ENCODE peak calls at places on chromosome 6, in five cellular contexts. One of them, this sample, is unnamed.

GRCh38 chr6:47722178-47722577 is 23.8 kb downstream of the ADGRF4 start:
- DNase-seq in lower leg skin: no peak
- DNase-seq in activated T-helper 1 cell treated with anti-CD3 and anti-CD28 coated beads, Interleukin-12 subunit alpha, Interleukin-12 subunit beta, Interleukin-2, Interleukin-4 antibody, amounts not matched to agents 30 ng/mL and 10 ng/mL and 1 ng/mL, durations not matched to agents 14 hours and 24 hours and 36 hours: no peak
- DNase-seq in occipital lobe: no peak
- DNase-seq in T-cell: no peak
- DNase-seq in this sample: no peak

GRCh38 chr6:36666726-36667591 is 11.6 kb upstream of the CDKN1A start:
- DNase-seq in occipital lobe: peak; percentile 68
- DNase-seq in activated T-helper 1 cell treated with anti-CD3 and anti-CD28 coated beads, Interleukin-12 subunit alpha, Interleukin-12 subunit beta, Interleukin-2, Interleukin-4 antibody, amounts not matched to agents 30 ng/mL and 10 ng/mL and 1 ng/mL, durations not matched to agents 14 hours and 24 hours and 36 hours: no peak
- DNase-seq in lower leg skin: peak; percentile 80
- DNase-seq in T-cell: no peak
- DNase-seq in this sample: peak; percentile 95

GRCh38 chr6:146689806-146690205 is 91.0 kb downstream of the ADGB start:
- DNase-seq in occipital lobe: no peak
- DNase-seq in T-cell: no peak
- DNase-seq in activated T-helper 1 cell treated with anti-CD3 and anti-CD28 coated beads, Interleukin-12 subunit alpha, Interleukin-12 subunit beta, Interleukin-2, Interleukin-4 antibody, amounts not matched to agents 30 ng/mL and 10 ng/mL and 1 ng/mL, durations not matched to agents 14 hours and 24 hours and 36 hours: no peak
- DNase-seq in lower leg skin: no peak
- DNase-seq in this sample: no peak

GRCh38 chr6:46507426-46507825 is 16.2 kb upstream of the RCAN2 start:
- DNase-seq in lower leg skin: no peak
- DNase-seq in occipital lobe: no peak
- DNase-seq in activated T-helper 1 cell treated with anti-CD3 and anti-CD28 coated beads, Interleukin-12 subunit alpha, Interleukin-12 subunit beta, Interleukin-2, Interleukin-4 antibody, amounts not matched to agents 30 ng/mL and 10 ng/mL and 1 ng/mL, durations not matched to agents 14 hours and 24 hours and 36 hours: no peak
- DNase-seq in T-cell: no peak
- DNase-seq in this sample: no peak

GRCh38 chr6:21354805-21355238 is 238.7 kb upstream of the SOX4 start:
- DNase-seq in lower leg skin: no peak
- DNase-seq in T-cell: no peak
- DNase-seq in activated T-helper 1 cell treated with anti-CD3 and anti-CD28 coated beads, Interleukin-12 subunit alpha, Interleukin-12 subunit beta, Interleukin-2, Interleukin-4 antibody, amounts not matched to agents 30 ng/mL and 10 ng/mL and 1 ng/mL, durations not matched to agents 14 hours and 24 hours and 36 hours: no peak
- DNase-seq in occipital lobe: no peak
- DNase-seq in this sample: no peak

GRCh38 chr6:33323623-33323948 is 6.0 kb upstream of the ZBTB22 start:
- DNase-seq in activated T-helper 1 cell treated with anti-CD3 and anti-CD28 coated beads, Interleukin-12 subunit alpha, Interleukin-12 subunit beta, Interleukin-2, Interleukin-4 antibody, amounts not matched to agents 30 ng/mL and 10 ng/mL and 1 ng/mL, durations not matched to agents 14 hours and 24 hours and 36 hours: no peak
- DNase-seq in T-cell: no peak
- DNase-seq in occipital lobe: no peak
- DNase-seq in lower leg skin: no peak
- DNase-seq in this sample: no peak

GRCh38 chr6:31285496-31285895 is 13.6 kb upstream of the HLA-C start:
- DNase-seq in activated T-helper 1 cell treated with anti-CD3 and anti-CD28 coated beads, Interleukin-12 subunit alpha, Interleukin-12 subunit beta, Interleukin-2, Interleukin-4 antibody, amounts not matched to agents 30 ng/mL and 10 ng/mL and 1 ng/mL, durations not matched to agents 14 hours and 24 hours and 36 hours: no peak
- DNase-seq in lower leg skin: no peak
- DNase-seq in occipital lobe: no peak
- DNase-seq in T-cell: no peak
- DNase-seq in this sample: no peak

GRCh38 chr6:121876721-121877120 is 441.3 kb downstream of the GJA1 start:
- DNase-seq in lower leg skin: no peak
- DNase-seq in activated T-helper 1 cell treated with anti-CD3 and anti-CD28 coated beads, Interleukin-12 subunit alpha, Interleukin-12 subunit beta, Interleukin-2, Interleukin-4 antibody, amounts not matched to agents 30 ng/mL and 10 ng/mL and 1 ng/mL, durations not matched to agents 14 hours and 24 hours and 36 hours: no peak
- DNase-seq in T-cell: no peak
- DNase-seq in occipital lobe: no peak
- DNase-seq in this sample: no peak

GRCh38 chr6:107459283-107460073 is at the start of gene PDSS2:
- DNase-seq in occipital lobe: peak; percentile 95
- DNase-seq in lower leg skin: peak; percentile 99
- DNase-seq in T-cell: peak; percentile 99
- DNase-seq in activated T-helper 1 cell treated with anti-CD3 and anti-CD28 coated beads, Interleukin-12 subunit alpha, Interleukin-12 subunit beta, Interleukin-2, Interleukin-4 antibody, amounts not matched to agents 30 ng/mL and 10 ng/mL and 1 ng/mL, durations not matched to agents 14 hours and 24 hours and 36 hours: peak; percentile 95
- DNase-seq in this sample: peak; percentile 98

GRCh38 chr6:55869731-55870130 is 5.7 kb downstream of the BMP5 start:
- DNase-seq in T-cell: no peak
- DNase-seq in lower leg skin: no peak
- DNase-seq in occipital lobe: no peak
- DNase-seq in activated T-helper 1 cell treated with anti-CD3 and anti-CD28 coated beads, Interleukin-12 subunit alpha, Interleukin-12 subunit beta, Interleukin-2, Interleukin-4 antibody, amounts not matched to agents 30 ng/mL and 10 ng/mL and 1 ng/mL, durations not matched to agents 14 hours and 24 hours and 36 hours: no peak
- DNase-seq in this sample: no peak

GRCh38 chr6:101918476-101918875 is 525.0 kb downstream of the GRIK2 start:
- DNase-seq in activated T-helper 1 cell treated with anti-CD3 and anti-CD28 coated beads, Interleukin-12 subunit alpha, Interleukin-12 subunit beta, Interleukin-2, Interleukin-4 antibody, amounts not matched to agents 30 ng/mL and 10 ng/mL and 1 ng/mL, durations not matched to agents 14 hours and 24 hours and 36 hours: no peak
- DNase-seq in lower leg skin: no peak
- DNase-seq in T-cell: no peak
- DNase-seq in occipital lobe: no peak
- DNase-seq in this sample: no peak

GRCh38 chr6:146650799-146651481 is 52.2 kb downstream of the ADGB start:
- DNase-seq in occipital lobe: no peak
- DNase-seq in activated T-helper 1 cell treated with anti-CD3 and anti-CD28 coated beads, Interleukin-12 subunit alpha, Interleukin-12 subunit beta, Interleukin-2, Interleukin-4 antibody, amounts not matched to agents 30 ng/mL and 10 ng/mL and 1 ng/mL, durations not matched to agents 14 hours and 24 hours and 36 hours: no peak
- DNase-seq in lower leg skin: no peak
- DNase-seq in T-cell: no peak
- DNase-seq in this sample: no peak

GRCh38 chr6:131776986-131777385 is 30.8 kb upstream of the ENPP1 start:
- DNase-seq in T-cell: no peak
- DNase-seq in occipital lobe: no peak
- DNase-seq in activated T-helper 1 cell treated with anti-CD3 and anti-CD28 coated beads, Interleukin-12 subunit alpha, Interleukin-12 subunit beta, Interleukin-2, Interleukin-4 antibody, amounts not matched to agents 30 ng/mL and 10 ng/mL and 1 ng/mL, durations not matched to agents 14 hours and 24 hours and 36 hours: no peak
- DNase-seq in lower leg skin: no peak
- DNase-seq in this sample: no peak

GRCh38 chr6:54361734-54362133 is 53.5 kb downstream of the TINAG start:
- DNase-seq in activated T-helper 1 cell treated with anti-CD3 and anti-CD28 coated beads, Interleukin-12 subunit alpha, Interleukin-12 subunit beta, Interleukin-2, Interleukin-4 antibody, amounts not matched to agents 30 ng/mL and 10 ng/mL and 1 ng/mL, durations not matched to agents 14 hours and 24 hours and 36 hours: no peak
- DNase-seq in lower leg skin: no peak
- DNase-seq in occipital lobe: no peak
- DNase-seq in T-cell: no peak
- DNase-seq in this sample: no peak